ENCODE peak calls at places on chromosome 20, in seven cellular contexts. Y is H7; D is mesenteric fat pad; J is fibroblast of the conjunctiva; W is activated T-cell treated with anti-CD3 and anti-CD28 coated beads for 24 hours; G is T-helper 2 cell treated with Interferon-gamma antibody and Interleukin-4, amounts not matched to agents 5 μg/mL and 100 μg/mL, for 36 hours; C is GM04503. B is an unnamed sample.

GRCh38 chr20:5192570-5193431 is 66.0 kb downstream of the CDS2 start:
- DNase-seq in G (no peak), D (no peak), C (no peak), Y (no peak), W (no peak), J (no peak), B (peak; percentile 76)

GRCh38 chr20:8389381-8390368 is 257.6 kb downstream of the PLCB1 start:
- DNase-seq in Y (peak; percentile 16), G (no peak), D (no peak), J (peak; percentile 57), C (peak; percentile 15), W (no peak), B (peak; percentile 45)

GRCh38 chr20:60057866-60058807 is 99.9 kb downstream of the CDH26 start:
- DNase-seq in D (no peak), J (peak; percentile 8), C (no peak), W (peak; percentile 10), Y (peak; percentile 63), G (no peak), B (no peak)

GRCh38 chr20:23078351-23078993 is 7.7 kb downstream of the CD93 start:
- DNase-seq in C (no peak), G (no peak), D (no peak), Y (no peak), J (peak; percentile 13), W (no peak), B (no peak)

GRCh38 chr20:34143951-34144350 is 31.9 kb upstream of the EIF2S2 start:
- DNase-seq in D (no peak), J (no peak), W (no peak), G (no peak), Y (no peak), C (no peak), B (no peak)

GRCh38 chr20:13412806-13413445 is 191.9 kb downstream of the ISM1 start:
- DNase-seq in C (no peak), W (no peak), G (no peak), J (no peak), Y (no peak), D (no peak), B (no peak)

GRCh38 chr20:24100370-24101011 is 111.9 kb upstream of the GGTLC1 start:
- DNase-seq in J (peak; percentile 32), Y (peak; percentile 23), D (no peak), C (no peak), G (peak; percentile 53), W (peak; percentile 38), B (peak; percentile 78)

GRCh38 chr20:59217794-59218193 is 54.2 kb downstream of the ZNF831 start:
- DNase-seq in J (no peak), D (no peak), C (no peak), Y (no peak), G (no peak), W (no peak), B (no peak)

GRCh38 chr20:34089655-34090324 is 22.3 kb downstream of the EIF2S2 start:
- DNase-seq in J (no peak), C (no peak), D (no peak), G (no peak), Y (no peak), W (no peak), B (no peak)

GRCh38 chr20:16476032-16476431 is 97.2 kb downstream of the KIF16B start:
- DNase-seq in G (no peak), J (peak; percentile 61), Y (peak; percentile 15), C (no peak), D (no peak), W (no peak), B (peak; percentile 44)

GRCh38 chr20:37898301-37899104 is 4.4 kb upstream of the VSTM2L start:
- DNase-seq in D (no peak), J (no peak), G (no peak), W (no peak), Y (no peak), C (no peak), B (no peak)